ENCODE peak calls at places on chromosomes 7 and 10, in ten cellular contexts. J is fibroblast of pulmonary artery, O is esophagus squamous epithelium, S is bronchial epithelial cell, C is OCI-LY7, F is mammary epithelial cell, M is MM.1S, Q is lung, E is upper lobe of right lung, K is PC-9. V is an unnamed sample.
A peak's percentile ranks its signal among the peaks of the same experiment; 100 is the strongest.

GRCh38 chr7:78172138-78172887 is 373.7 kb downstream of the PHTF2 start:
- DNase-seq in J (no peak), O (no peak), S (no peak), C (no peak), F (no peak), M (no peak), Q (no peak), E (no peak), K (no peak), V (no peak)

GRCh38 chr7:50655020-50655419 is 89.8 kb upstream of the DDC start:
- DNase-seq in J (no peak), O (no peak), S (no peak), C (no peak), F (no peak), M (no peak), Q (no peak), E (no peak), K (no peak), V (no peak)

GRCh38 chr7:44965441-44965903 is 13.3 kb downstream of the MYO1G start:
- DNase-seq in J (no peak), O (no peak), S (no peak), C (no peak), F (no peak), M (no peak), Q (no peak), E (peak; percentile 46), K (no peak), V (no peak)

GRCh38 chr7:37320140-37320839 is 128.4 kb downstream of the ELMO1 start:
- DNase-seq in J (no peak), O (no peak), S (peak; percentile 5), C (no peak), F (no peak), M (no peak), Q (no peak), E (no peak), K (no peak), V (no peak)

GRCh38 chr10:22651276-22651980 is 63.0 kb downstream of the PIP4K2A start:
- DNase-seq in J (no peak), O (no peak), S (no peak), C (no peak), F (no peak), M (no peak), Q (no peak), E (peak; percentile 74), K (no peak), V (no peak)

GRCh38 chr7:130369110-130369711 is 11.1 kb upstream of the CPA1 start:
- DNase-seq in J (peak; percentile 97), O (no peak), S (peak; percentile 47), C (no peak), F (no peak), M (no peak), Q (no peak), E (no peak), K (no peak), V (no peak)

GRCh38 chr7:116259821-116260440 is 49.6 kb downstream of the TES start:
- DNase-seq in J (peak; percentile 77), O (no peak), S (peak; percentile 98), C (no peak), F (peak; percentile 98), M (no peak), Q (no peak), E (no peak), K (peak; percentile 82), V (no peak)

GRCh38 chr10:5165738-5166137 is 19.2 kb downstream of the AKR1C8 start:
- DNase-seq in J (peak; percentile 14), O (no peak), S (no peak), C (peak; percentile 12), F (no peak), M (no peak), Q (no peak), E (no peak), K (no peak), V (no peak)

GRCh38 chr7:157383868-157384267 is 47.1 kb downstream of the DNAJB6 start:
- DNase-seq in J (no peak), O (no peak), S (no peak), C (no peak), F (no peak), M (no peak), Q (no peak), E (no peak), K (no peak), V (no peak)

GRCh38 chr7:93146036-93146435 is 2.1 kb downstream of the SAMD9L start:
- DNase-seq in J (no peak), O (no peak), S (no peak), C (no peak), F (no peak), M (no peak), Q (no peak), E (no peak), K (no peak), V (no peak)

GRCh38 chr7:75695036-75695435 is 43.7 kb downstream of the HIP1 start:
- DNase-seq in J (no peak), O (no peak), S (no peak), C (no peak), F (no peak), M (no peak), Q (no peak), E (peak; percentile 1), K (no peak), V (no peak)

GRCh38 chr7:101998029-101998903 is 180.8 kb downstream of the CUX1 start:
- DNase-seq in J (no peak), O (no peak), S (no peak), C (no peak), F (no peak), M (no peak), Q (no peak), E (no peak), K (no peak), V (no peak)

GRCh38 chr7:151512353-151512752 is 7.3 kb downstream of the RHEB start:
- DNase-seq in J (peak; percentile 14), O (no peak), S (no peak), C (no peak), F (no peak), M (no peak), Q (no peak), E (no peak), K (no peak), V (no peak)

GRCh38 chr10:44966816-44967509 is 7.4 kb downstream of the RASSF4 start:
- DNase-seq in J (no peak), O (no peak), S (no peak), C (peak; percentile 23), F (no peak), M (no peak), Q (no peak), E (no peak), K (no peak), V (no peak)
- TF ChIP-seq CTCF in J (peak; percentile 25), O (peak; percentile 16), S (no peak), C (peak; percentile 60), F (peak; percentile 22), M (no peak), Q (no peak), E (peak; percentile 29), K (peak; percentile 63), V (no peak)

GRCh38 chr7:133051719-133052118 is 30.2 kb downstream of the CHCHD3 start:
- DNase-seq in J (no peak), O (no peak), S (no peak), C (no peak), F (no peak), M (no peak), Q (no peak), E (no peak), K (no peak), V (no peak)

GRCh38 chr7:133050200-133050995 is 31.5 kb downstream of the CHCHD3 start:
- DNase-seq in J (no peak), O (no peak), S (no peak), C (no peak), F (no peak), M (no peak), Q (no peak), E (no peak), K (no peak), V (no peak)

GRCh38 chr7:133052826-133053225 is 29.1 kb downstream of the CHCHD3 start:
- DNase-seq in J (peak; percentile 30), O (no peak), S (no peak), C (no peak), F (no peak), M (no peak), Q (no peak), E (no peak), K (no peak), V (no peak)

GRCh38 chr7:133052357-133052756 is 29.5 kb downstream of the CHCHD3 start:
- DNase-seq in J (no peak), O (no peak), S (no peak), C (no peak), F (no peak), M (no peak), Q (no peak), E (no peak), K (no peak), V (no peak)

GRCh38 chr7:133051066-133051465 is 30.8 kb downstream of the CHCHD3 start:
- DNase-seq in J (peak; percentile 41), O (no peak), S (no peak), C (peak; percentile 65), F (no peak), M (peak; percentile 18), Q (no peak), E (no peak), K (no peak), V (no peak)
- TF ChIP-seq CTCF in J (peak; percentile 40), O (no peak), S (peak; percentile 4), C (peak; percentile 73), F (peak; percentile 28), M (peak; percentile 41), Q (no peak), E (no peak), K (no peak), V (no peak)

GRCh38 chr10:65555192-65555591 is 1370.6 kb upstream of the LRRTM3 start:
- DNase-seq in J (no peak), O (no peak), S (no peak), C (no peak), F (no peak), M (no peak), Q (no peak), E (no peak), K (no peak), V (no peak)
- TF ChIP-seq CTCF in J (no peak), O (no peak), S (no peak), C (no peak), F (peak; percentile 36), M (no peak), Q (no peak), E (no peak), K (no peak), V (no peak)

GRCh38 chr10:117860135-117860534 is 186.6 kb downstream of the RAB11FIP2 start:
- DNase-seq in J (no peak), O (no peak), S (peak; percentile 88), C (no peak), F (peak; percentile 35), M (no peak), Q (no peak), E (no peak), K (no peak), V (no peak)

GRCh38 chr10:117865945-117866344 is 180.8 kb downstream of the RAB11FIP2 start:
- DNase-seq in J (no peak), O (no peak), S (no peak), C (no peak), F (no peak), M (no peak), Q (no peak), E (no peak), K (no peak), V (no peak)

DNA sequence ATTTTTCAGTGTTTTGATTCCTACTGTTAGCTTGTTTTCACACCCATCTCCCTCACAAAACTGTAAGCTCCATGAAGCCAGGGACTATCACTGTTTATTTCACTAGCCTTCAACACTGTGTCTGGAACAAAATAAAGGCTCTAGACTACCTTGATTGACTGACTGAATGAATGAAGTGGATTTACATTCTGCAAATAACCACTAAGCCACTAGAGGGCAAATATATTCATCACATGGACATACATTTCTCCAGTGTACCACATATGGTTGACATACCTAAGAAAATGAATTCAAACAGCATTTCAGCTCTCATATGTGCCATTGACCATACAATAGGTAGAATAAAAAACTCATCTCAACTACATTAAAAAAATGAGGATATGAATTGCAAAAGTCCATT is 185.9 kb downstream of the RAB11FIP2 start:
- DNase-seq in J (peak; percentile 25), O (no peak), S (peak; percentile 46), C (peak; percentile 11), F (no peak), M (peak; percentile 48), Q (no peak), E (no peak), K (no peak), V (no peak)
- TF ChIP-seq CTCF in J (peak; percentile 30), O (peak; percentile 10), S (peak; percentile 27), C (peak; percentile 73), F (peak; percentile 56), M (peak; percentile 52), Q (no peak), E (no peak), K (peak; percentile 58), V (no peak)

V was measured in Calu3.